ENCODE peak calls at places on chromosomes 5 and 9, in four cellular contexts. E is kidney, Q is HCT116, Z is GM12878. W is an unnamed sample.
A peak's percentile ranks its signal among the peaks of the same experiment; 100 is the strongest.

GRCh38 chr5:75558972-75559632 is 47.4 kb downstream of the POLK start:
- DNase-seq in E (no peak), Q (no peak), Z (no peak), W (no peak)

GRCh38 chr5:83563631-83564030 is 92.1 kb downstream of the VCAN start:
- DNase-seq in E (no peak), Q (no peak), Z (no peak), W (no peak)

GRCh38 chr9:112841261-112841660 is 49.4 kb downstream of the SLC46A2 start:
- DNase-seq in E (no peak), Q (no peak), Z (no peak), W (no peak)

GRCh38 chr9:130309689-130310455 is 44.3 kb downstream of the HMCN2 start:
- DNase-seq in E (peak; percentile 33), Q (no peak), Z (no peak), W (peak; percentile 45)

GRCh38 chr5:143696920-143697319 is 115.0 kb upstream of the HMHB1 start:
- DNase-seq in E (no peak), Q (no peak), Z (no peak), W (no peak)

GRCh38 chr5:65825388-65826328 is 100.7 kb upstream of the ERBIN start:
- DNase-seq in E (no peak), Q (no peak), Z (peak; percentile 77), W (no peak)

GRCh38 chr9:133873006-133873780 is 118.9 kb downstream of the VAV2 start:
- DNase-seq in E (no peak), Q (no peak), Z (no peak), W (no peak)

GRCh38 chr5:26881901-26882300 is 156.5 kb downstream of the CDH9 start:
- DNase-seq in E (no peak), Q (no peak), Z (no peak), W (no peak)

GRCh38 chr9:95079461-95079860 is 238.0 kb downstream of the FANCC start:
- DNase-seq in E (no peak), Q (no peak), Z (no peak), W (peak; percentile 58)

GRCh38 chr9:136107155-136107952 is 11.3 kb downstream of the TMEM250 start:
- DNase-seq in E (no peak), Q (no peak), Z (no peak), W (no peak)

GRCh38 chr5:6408627-6409446 is 30.5 kb upstream of the MED10 start:
- DNase-seq in E (no peak), Q (no peak), Z (no peak), W (no peak)

GRCh38 chr5:65482280-65482726 is 583 bp upstream of the ADAMTS6 start:
- DNase-seq in E (no peak), Q (no peak), Z (no peak), W (peak; percentile 31)

GRCh38 chr9:92455217-92455616 is 27.1 kb downstream of the ASPN start:
- DNase-seq in E (no peak), Q (peak; percentile 18), Z (no peak), W (no peak)
- TF ChIP-seq CTCF in E (no peak), Q (peak; percentile 73), Z (peak; percentile 42), W (peak; percentile 24)

GRCh38 chr9:35920004-35920658 is 10.8 kb downstream of the SPAAR start:
- DNase-seq in E (no peak), Q (no peak), Z (no peak), W (no peak)
- H3K4me1 ChIP-seq in E (peaks cover 43% of the 10 kb centered on the region), Q (peaks cover 14% of the 10 kb centered on the region), Z (no peaks in the 10 kb centered on the region), W (peaks cover 19% of the 10 kb centered on the region)

GRCh38 chr5:36153299-36153677 is 1.4 kb downstream of the SKP2 start:
- DNase-seq in E (no peak), Q (no peak), Z (no peak), W (no peak)
- H3K4me3 ChIP-seq in E (no peak overlapping the region), Q (no peak overlapping the region), Z (peak overlapping the region; percentile 36), W (peak overlapping the region; percentile 91)

DNA sequence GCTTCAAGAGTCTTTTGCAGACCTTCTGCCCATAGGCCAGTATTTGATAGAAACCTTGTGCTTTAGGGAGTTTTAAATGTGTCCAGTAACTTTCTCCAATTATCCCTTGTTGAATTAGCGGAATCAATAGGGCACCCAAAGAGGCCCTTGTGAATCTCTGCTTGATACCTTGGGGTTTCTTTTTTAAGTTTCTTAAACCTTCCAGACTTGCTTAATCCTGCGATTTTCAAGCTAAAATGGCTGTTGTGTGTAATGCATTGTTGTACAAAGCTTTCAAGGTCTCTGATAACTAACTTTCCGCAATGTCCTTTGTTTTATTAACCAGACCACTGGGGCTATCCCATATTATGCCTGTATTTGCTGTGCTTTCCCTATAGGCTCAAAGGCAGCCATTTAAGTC is 577.4 kb upstream of the RORB start:
- DNase-seq in E (no peak), Q (no peak), Z (no peak), W (no peak)
- TF ChIP-seq CTCF in E (no peak), Q (no peak), Z (no peak), W (no peak)

GRCh38 chr5:1933364-1934055 is 50.8 kb upstream of the IRX4 start:
- DNase-seq in E (no peak), Q (peak; percentile 79), Z (no peak), W (peak; percentile 30)
- H3K4me1 ChIP-seq in E (no peaks in the 10 kb centered on the region), Q (peaks cover 38% of the 10 kb centered on the region), Z (no peaks in the 10 kb centered on the region), W (no peaks in the 10 kb centered on the region)

GRCh38 chr5:39494099-39494498 is 69.3 kb upstream of the DAB2 start:
- DNase-seq in E (no peak), Q (no peak), Z (no peak), W (peak; percentile 66)
- H3K4me3 ChIP-seq in E (no peak overlapping the region), Q (no peak overlapping the region), Z (no peak overlapping the region), W (peak overlapping the region; percentile 9)

GRCh38 chr9:137407590-137408300 is 15.2 kb downstream of the EXD3 start:
- DNase-seq in E (peak; percentile 84), Q (no peak), Z (peak; percentile 26), W (peak; percentile 96)

GRCh38 chr9:137405677-137406081 is 17.3 kb downstream of the EXD3 start:
- DNase-seq in E (peak; percentile 62), Q (no peak), Z (no peak), W (no peak)

GRCh38 chr9:137408651-137409405 is 14.1 kb downstream of the EXD3 start:
- DNase-seq in E (peak; percentile 61), Q (no peak), Z (no peak), W (peak; percentile 78)

GRCh38 chr9:137406085-137406773 is 16.7 kb downstream of the EXD3 start:
- DNase-seq in E (peak; percentile 77), Q (no peak), Z (no peak), W (no peak)

GRCh38 chr9:137406876-137407589 is 15.9 kb downstream of the EXD3 start:
- DNase-seq in E (peak; percentile 84), Q (no peak), Z (no peak), W (peak; percentile 99)
- TF ChIP-seq CTCF in E (peak; percentile 75), Q (peak; percentile 81), Z (peak; percentile 71), W (peak; percentile 51)

DNA sequence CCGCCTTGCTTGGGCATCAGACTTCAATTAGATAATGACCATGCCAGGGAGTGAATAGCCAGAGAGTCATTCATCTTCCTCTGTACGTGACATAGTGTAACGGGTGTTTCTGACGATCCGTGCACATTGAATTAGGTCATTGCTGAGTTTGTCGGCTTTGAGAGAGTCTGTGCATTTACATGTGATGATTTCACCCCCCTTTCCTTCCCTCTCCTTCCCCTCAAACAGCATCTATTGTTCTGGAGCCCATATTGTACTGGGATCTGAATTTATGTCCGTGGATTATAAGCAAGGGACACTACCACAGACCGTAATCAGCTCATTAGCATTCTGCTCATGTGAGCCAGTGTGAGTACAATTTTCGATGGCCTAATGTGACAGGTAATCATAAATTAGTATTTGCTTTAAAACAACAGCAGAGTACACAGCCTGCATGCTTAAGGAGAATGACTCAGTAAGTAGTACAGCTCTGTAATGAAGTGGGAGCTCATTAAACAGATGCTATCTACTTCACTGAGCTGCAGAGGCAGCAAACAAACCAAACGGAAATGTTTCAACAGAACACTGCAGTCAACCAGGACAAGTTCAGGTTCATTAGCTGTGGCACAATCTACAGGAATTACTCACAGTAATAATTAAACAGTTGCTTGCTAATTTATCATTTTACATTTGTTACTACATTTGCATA is 302.1 kb downstream of the CSNK1G3 start:
- DNase-seq in E (no peak), Q (no peak), Z (peak; percentile 43), W (no peak)
- H3K4me1 ChIP-seq in E (peaks cover 15% of the 10 kb centered on the region), Q (no peaks in the 10 kb centered on the region), Z (no peaks in the 10 kb centered on the region), W (no peaks in the 10 kb centered on the region)

GRCh38 chr5:137099651-137100050 is 399.5 kb downstream of the SPOCK1 start:
- DNase-seq in E (no peak), Q (no peak), Z (no peak), W (no peak)
- H3K4me3 ChIP-seq in E (no peak overlapping the region), Q (no peak overlapping the region), Z (no peak overlapping the region), W (no peak overlapping the region)

DNA sequence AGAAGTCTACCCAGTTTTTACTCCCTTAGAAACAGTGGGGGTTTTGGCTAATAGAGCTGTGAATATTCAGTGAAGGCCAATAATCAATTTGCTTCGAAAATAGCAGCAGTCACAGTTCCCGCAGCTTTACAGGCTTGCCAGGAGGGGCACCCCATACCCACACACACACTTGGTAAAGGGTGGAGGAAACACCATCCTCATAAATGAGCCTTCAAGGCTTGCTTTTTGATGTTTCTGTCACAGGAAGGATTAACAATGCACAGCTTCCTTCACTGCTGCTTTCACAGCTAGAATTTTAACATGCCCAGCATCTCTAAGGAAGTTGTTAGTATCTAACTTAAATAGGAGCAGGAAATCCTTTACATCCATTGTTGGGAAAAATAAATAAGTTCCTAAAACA is 1247.5 kb upstream of the C9orf72 start:
- DNase-seq in E (no peak), Q (no peak), Z (no peak), W (no peak)
- TF ChIP-seq CTCF in E (no peak), Q (peak; percentile 10), Z (no peak), W (no peak)

W was measured in osteoblast.